ENCODE peak calls at places on chromosomes 16 and 17, in five cellular contexts. Q is SK-N-SH, U is HCT116, G is H1, M is neural progenitor cell. S is an unnamed sample.

GRCh38 chr17:80397686-80398085 is 17.3 kb upstream of the ENDOV start:
- DNase-seq in U (no peak), M (peak), G (no peak), Q (no peak), S (no peak)

GRCh38 chr16:22098538-22099255 is 6.4 kb downstream of the VWA3A start:
- DNase-seq in U (peak), M (peak), Q (peak), G (no peak), S (no peak)

GRCh38 chr16:82329070-82329469 is 159.0 kb upstream of the MPHOSPH6 start:
- DNase-seq in Q (no peak), G (no peak), U (no peak), M (no peak), S (no peak)

GRCh38 chr16:89744813-89745212 is 23.5 kb downstream of the ZNF276 start:
- DNase-seq in G (no peak), M (no peak), U (no peak), Q (no peak), S (peak)

GRCh38 chr16:72493681-72494415 is 321.9 kb upstream of the PMFBP1 start:
- DNase-seq in G (no peak), U (no peak), Q (no peak), M (no peak), S (peak)

GRCh38 chr16:12349950-12350842 is 373.7 kb downstream of the SNX29 start:
- DNase-seq in Q (no peak), U (no peak), M (no peak), G (no peak), S (no peak)

GRCh38 chr17:12395733-12396354 is 269.8 kb upstream of the MYOCD start:
- DNase-seq in G (no peak), U (peak), Q (peak), M (peak), S (no peak)

GRCh38 chr17:64615025-64615677 is 47.0 kb downstream of the SMURF2 start:
- DNase-seq in Q (no peak), U (no peak), G (no peak), M (no peak), S (peak)

GRCh38 chr17:82797061-82797460 is 42.8 kb downstream of the ZNF750 start:
- DNase-seq in M (no peak), U (no peak), Q (no peak), G (no peak), S (peak)

GRCh38 chr16:85286970-85287814 is 174.9 kb upstream of the CIBAR2 start:
- DNase-seq in U (no peak), G (no peak), M (no peak), Q (peak), S (no peak)

GRCh38 chr17:40866838-40867237 is at the start of gene KRT12:
- DNase-seq in M (no peak), U (no peak), Q (no peak), G (no peak), S (no peak)

GRCh38 chr17:40864661-40865380 is 2.2 kb downstream of the KRT12 start:
- DNase-seq in U (no peak), Q (no peak), M (no peak), G (no peak), S (peak)

GRCh38 chr17:40857535-40857934 is 9.5 kb downstream of the KRT12 start:
- DNase-seq in M (no peak), Q (peak), U (no peak), G (no peak), S (peak)

GRCh38 chr17:40859536-40859935 is 7.5 kb downstream of the KRT12 start:
- DNase-seq in U (no peak), Q (no peak), G (no peak), M (no peak), S (no peak)

DNA sequence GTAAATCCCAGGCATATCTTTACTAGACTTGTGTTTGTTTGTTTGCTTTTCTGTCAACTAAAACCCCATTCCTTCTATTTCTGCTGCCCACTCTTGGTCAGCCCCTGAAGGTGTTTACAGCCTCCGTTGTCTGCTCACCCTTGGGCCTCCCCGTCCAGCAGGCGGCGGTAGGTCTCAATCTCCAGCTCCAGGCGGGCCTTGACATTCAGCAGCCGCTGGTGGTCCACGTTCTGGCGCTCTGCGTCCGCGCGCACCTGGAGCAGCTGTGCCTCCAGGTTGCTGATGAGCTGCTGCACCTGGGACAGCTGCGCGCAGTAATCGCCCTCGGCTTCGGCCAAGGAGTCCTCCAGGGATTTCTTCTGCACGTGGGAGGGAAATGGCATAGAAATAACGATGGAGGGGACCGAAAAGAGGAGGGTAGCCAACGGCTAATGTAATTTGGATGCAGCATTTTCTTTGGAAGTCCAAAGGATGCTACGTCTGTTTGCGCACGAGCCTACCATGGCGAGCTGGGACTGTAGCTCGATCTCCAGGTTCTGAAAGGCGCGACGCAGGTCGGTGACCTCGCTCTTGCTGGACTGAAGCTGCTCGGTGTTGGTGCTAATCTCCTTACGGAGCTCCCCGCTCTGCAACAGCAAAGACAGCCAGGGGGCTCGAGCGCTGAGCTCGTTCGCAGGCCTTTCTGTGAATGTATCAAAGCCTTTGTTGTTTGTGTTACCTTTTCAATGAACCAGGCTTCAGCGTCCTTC is 3.9 kb downstream of the KRT12 start:
- DNase-seq in G (peak), U (no peak), Q (no peak), M (peak), S (peak)
- TF ChIP-seq CTCF in G (peak), U (no peak), Q (peak), M (peak), S (no peak)

GRCh38 chr17:1211287-1211686 is 31.5 kb upstream of the ABR start:
- DNase-seq in G (no peak), Q (no peak), M (no peak), U (no peak), S (peak)
- H2AFZ ChIP-seq in G (no peak), Q (no peak), M (no peak), U (no peak), S (no peak)

DNA sequence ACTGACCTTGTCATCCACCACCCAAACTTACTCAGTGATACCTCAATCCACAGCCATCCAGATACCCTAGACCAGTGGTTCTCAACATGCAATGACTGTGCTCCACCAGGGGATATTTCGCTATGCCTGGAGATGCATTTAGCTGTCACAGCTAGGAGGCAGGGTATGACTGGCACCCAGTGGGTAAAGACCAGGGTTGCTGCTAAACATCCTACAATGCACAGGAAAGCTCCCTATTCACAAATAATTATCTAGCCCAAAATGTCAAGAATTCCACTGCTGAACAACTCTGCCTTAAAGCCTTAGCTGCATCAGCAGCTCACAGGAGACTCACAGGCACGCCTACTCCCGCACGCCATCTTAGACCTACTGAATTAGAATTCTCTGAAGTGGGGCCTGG is 212.6 kb downstream of the GRIN2A start:
- DNase-seq in M (no peak), Q (no peak), G (no peak), U (no peak), S (no peak)
- TF ChIP-seq CTCF in M (no peak), Q (no peak), G (peak), U (no peak), S (no peak)

GRCh38 chr17:4393806-4394205 is 27.3 kb upstream of the UBE2G1 start:
- DNase-seq in Q (no peak), M (no peak), U (no peak), G (no peak), S (peak)

GRCh38 chr17:4389079-4389478 is 22.6 kb upstream of the UBE2G1 start:
- DNase-seq in M (no peak), Q (no peak), U (no peak), G (no peak), S (peak)

GRCh38 chr17:4395111-4395478 is 28.6 kb upstream of the UBE2G1 start:
- DNase-seq in M (no peak), G (no peak), Q (no peak), U (no peak), S (no peak)

GRCh38 chr17:4397840-4398239 is 31.4 kb upstream of the UBE2G1 start:
- DNase-seq in Q (no peak), G (no peak), U (no peak), M (no peak), S (no peak)

DNA sequence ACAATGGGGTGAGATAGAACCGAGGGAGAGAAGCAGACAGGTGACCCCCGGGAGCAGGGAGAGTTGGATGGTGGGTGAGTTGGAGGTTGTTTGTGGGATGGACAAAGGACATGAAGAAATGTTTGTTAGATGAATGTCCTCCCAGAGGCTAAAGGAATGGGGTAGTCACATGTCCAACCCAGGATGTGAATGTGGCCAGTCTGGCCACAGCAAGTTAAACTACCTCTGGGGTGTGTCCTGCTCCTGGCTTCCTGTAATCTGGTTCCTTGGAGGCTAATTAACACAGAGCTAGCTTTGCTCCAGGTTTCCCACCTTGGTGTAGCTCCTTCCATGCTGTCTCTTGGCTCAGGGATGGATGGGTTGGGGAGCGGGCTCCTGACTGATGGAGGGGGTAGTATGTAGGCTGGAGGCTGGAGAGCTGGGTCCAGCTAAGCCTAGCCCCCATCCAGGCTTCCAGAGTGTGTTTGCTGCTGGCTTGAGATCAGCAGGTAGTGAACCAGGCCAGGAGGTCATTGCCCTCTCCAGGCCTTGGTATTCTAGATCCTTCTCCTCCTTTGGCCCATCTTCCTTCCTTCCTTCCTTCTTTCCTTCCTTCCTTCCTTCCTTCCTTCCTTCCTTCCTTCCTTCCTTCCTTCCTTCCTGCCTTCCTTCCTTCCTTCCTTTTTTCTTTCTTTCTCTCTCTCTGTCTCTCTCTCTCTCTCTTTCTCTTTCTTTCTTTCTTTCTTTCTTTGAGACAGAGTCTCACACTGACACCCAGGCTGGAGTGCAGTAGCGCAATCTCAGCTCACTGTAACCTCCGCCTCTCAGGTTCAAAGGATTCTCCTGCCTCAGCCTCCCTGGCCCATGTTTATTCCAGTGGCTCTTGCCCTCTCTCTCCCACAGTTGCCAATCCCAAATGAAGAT is 28.0 kb upstream of the UBE2G1 start:
- DNase-seq in M (no peak), Q (no peak), U (no peak), G (no peak), S (peak)
- H2AFZ ChIP-seq in M (peak), Q (no peak), U (no peak), G (no peak), S (no peak)

DNA sequence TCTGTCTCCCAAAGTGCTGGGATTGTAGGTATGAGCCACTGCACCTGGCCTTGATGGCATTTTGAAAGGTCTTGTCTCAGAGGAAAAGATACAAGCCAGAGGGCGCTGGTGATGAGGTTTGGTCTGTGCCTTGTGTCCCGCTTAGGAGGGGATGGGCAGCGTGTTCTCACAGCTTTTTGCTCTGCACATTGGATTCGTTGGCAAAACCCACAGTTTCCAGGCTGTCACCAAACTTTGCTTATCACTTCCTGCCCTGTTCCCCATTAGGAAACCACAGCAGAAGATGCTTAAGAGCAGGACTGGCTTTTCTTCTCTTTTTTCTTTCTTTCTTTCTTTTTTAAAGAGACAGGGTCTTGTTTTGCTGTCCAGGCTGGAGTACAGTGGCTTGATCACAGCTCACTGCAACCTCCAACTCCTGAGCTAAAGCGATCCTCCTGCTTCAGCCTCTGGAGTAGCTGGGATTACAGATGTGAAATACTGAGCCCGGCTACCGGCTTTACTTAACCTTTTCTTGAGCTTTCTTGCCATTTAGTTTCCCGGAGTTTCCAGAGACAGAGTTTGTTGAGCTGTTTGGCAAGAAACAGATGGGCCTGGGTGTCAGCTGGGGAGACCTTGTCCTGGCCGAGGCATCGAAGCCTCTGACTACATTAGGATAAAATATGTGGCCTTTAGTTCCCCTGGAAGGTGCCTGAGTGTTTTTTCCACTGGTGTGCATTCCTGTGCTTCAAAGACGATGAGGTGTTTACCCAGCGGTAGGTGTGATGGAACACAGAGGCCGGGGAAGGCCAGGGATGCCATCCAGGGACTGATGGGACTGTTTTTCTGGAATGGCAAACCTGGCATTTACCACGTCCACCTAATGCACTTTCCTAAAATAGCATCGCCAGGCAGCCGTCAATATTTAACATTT is 112.9 kb downstream of the ABCC1 start:
- DNase-seq in M (peak), G (no peak), U (no peak), Q (no peak), S (no peak)
- TF ChIP-seq CTCF in M (peak), G (peak), U (no peak), Q (peak), S (no peak)

GRCh38 chr17:76528156-76528527 is 9.4 kb downstream of the CYGB start:
- DNase-seq in Q (peak), M (no peak), G (no peak), U (no peak), S (no peak)
- H2AFZ ChIP-seq in Q (no peak), M (no peak), G (no peak), U (no peak), S (no peak)

DNA sequence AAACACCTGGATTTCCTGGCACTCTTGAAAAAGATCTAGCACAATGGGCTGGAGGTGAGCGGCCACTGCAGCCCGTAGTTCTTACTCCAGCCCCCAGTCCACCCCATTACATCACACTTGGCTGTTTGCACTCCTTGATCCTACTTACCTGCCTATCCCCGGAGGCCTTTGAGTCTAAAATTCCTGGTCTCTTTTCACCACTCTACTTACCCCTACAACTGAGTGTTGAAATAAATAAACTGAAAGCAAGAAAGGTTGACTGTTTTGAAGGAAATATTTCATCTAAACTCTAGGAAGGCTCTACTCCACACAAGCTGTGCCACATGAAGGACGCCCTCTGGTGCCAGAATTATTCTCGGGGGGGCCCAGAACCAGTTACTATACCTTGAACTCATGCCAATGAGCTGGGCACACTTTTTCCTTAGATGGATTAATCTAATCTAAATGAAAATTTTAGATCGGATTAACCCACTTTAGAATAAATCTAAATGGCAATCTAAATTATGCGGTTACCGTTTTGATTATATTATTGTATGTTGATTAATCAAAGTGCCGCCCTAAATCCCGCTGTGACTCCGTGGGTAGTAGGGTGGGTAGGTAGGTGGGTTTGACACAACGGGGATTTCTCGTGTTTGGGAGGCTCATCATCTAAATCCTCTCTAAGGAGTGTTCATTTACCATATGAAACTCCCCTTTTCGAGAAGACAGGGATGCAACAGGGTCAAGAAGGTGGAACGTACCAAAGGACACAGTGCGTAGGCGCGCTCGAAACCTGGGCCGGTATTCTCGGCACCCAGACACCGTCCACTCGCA is 651 bp upstream of the EIF1 start:
- DNase-seq in Q (peak), U (no peak), G (no peak), M (no peak), S (peak)
- TF ChIP-seq CTCF in Q (peak), U (peak), G (peak), M (peak), S (peak)